ENCODE peak calls at places on chromosomes 16 and 17, in six cellular contexts. N, R, P, M, E and Y are unnamed samples.

GRCh38 chr16:19601083-19601976 is 45.8 kb downstream of the VPS35L start:
- DNase-seq in N (peak; percentile 64), R (no peak), P (peak; percentile 46), M (peak; percentile 64), E (peak; percentile 36), Y (no peak)

GRCh38 chr17:43674394-43674793 is 12.7 kb upstream of the MEOX1 start:
- DNase-seq in N (no peak), R (no peak), P (no peak), M (no peak), E (no peak), Y (no peak)

GRCh38 chr16:79843145-79843544 is 242.6 kb upstream of the MAF start:
- DNase-seq in N (no peak), R (no peak), P (no peak), M (no peak), E (no peak), Y (no peak)

GRCh38 chr17:58960068-58960467 is 146.6 kb downstream of the TRIM37 start:
- DNase-seq in N (no peak), R (peak; percentile 78), P (no peak), M (peak; percentile 70), E (peak; percentile 63), Y (peak; percentile 74)

GRCh38 chr17:7046127-7046724 is 2.3 kb upstream of the SLC16A11 start:
- DNase-seq in N (peak; percentile 54), R (no peak), P (no peak), M (peak; percentile 27), E (peak; percentile 71), Y (peak; percentile 84)

GRCh38 chr17:51692917-51693316 is 432.6 kb downstream of the UTP18 start:
- DNase-seq in N (peak; percentile 9), R (no peak), P (no peak), M (no peak), E (no peak), Y (no peak)

GRCh38 chr16:57760357-57761160 is 25.0 kb downstream of the KATNB1 start:
- DNase-seq in N (no peak), R (no peak), P (no peak), M (no peak), E (no peak), Y (no peak)

GRCh38 chr17:4949321-4950074 is 1.2 kb upstream of the PFN1 start:
- DNase-seq in N (peak; percentile 88), R (peak; percentile 59), P (peak; percentile 28), M (peak; percentile 80), E (peak; percentile 41), Y (peak; percentile 83)

GRCh38 chr17:45430738-45431530 is 1.7 kb downstream of the ARHGAP27 start:
- DNase-seq in N (peak; percentile 48), R (no peak), P (no peak), M (peak; percentile 54), E (no peak), Y (no peak)

GRCh38 chr17:74135391-74136167 is 67.9 kb upstream of the RPL38 start:
- DNase-seq in N (no peak), R (no peak), P (no peak), M (no peak), E (no peak), Y (no peak)

GRCh38 chr17:17792143-17792550 is 44.6 kb downstream of the SREBF1 start:
- DNase-seq in N (no peak), R (no peak), P (no peak), M (no peak), E (no peak), Y (no peak)

GRCh38 chr17:66781135-66781534 is 53.8 kb upstream of the CACNG5 start:
- DNase-seq in N (no peak), R (no peak), P (no peak), M (no peak), E (no peak), Y (no peak)

GRCh38 chr17:33277436-33278100 is 15.5 kb downstream of the ASIC2 start:
- DNase-seq in N (peak; percentile 72), R (peak; percentile 77), P (no peak), M (peak; percentile 51), E (no peak), Y (no peak)

GRCh38 chr16:83806036-83806435 is 1.7 kb upstream of the HSBP1 start:
- DNase-seq in N (no peak), R (no peak), P (no peak), M (no peak), E (no peak), Y (no peak)

GRCh38 chr16:31350275-31351005 is 4.5 kb upstream of the ITGAX start:
- DNase-seq in N (no peak), R (no peak), P (no peak), M (no peak), E (no peak), Y (no peak)

GRCh38 chr17:7307686-7308624 is 527 bp downstream of the EIF5A start:
- DNase-seq in N (peak; percentile 55), R (no peak), P (peak; percentile 65), M (peak; percentile 79), E (no peak), Y (peak; percentile 27)

GRCh38 chr17:72392056-72393010 is 271.5 kb downstream of the SOX9 start:
- DNase-seq in N (no peak), R (peak; percentile 75), P (no peak), M (peak; percentile 89), E (no peak), Y (no peak)

GRCh38 chr16:7397901-7398300 is 65.3 kb downstream of the RBFOX1 start:
- DNase-seq in N (no peak), R (peak; percentile 21), P (no peak), M (peak; percentile 5), E (no peak), Y (no peak)

GRCh38 chr17:38606646-38607611 is 1.2 kb upstream of the SRCIN1 start:
- DNase-seq in N (no peak), R (no peak), P (no peak), M (no peak), E (no peak), Y (no peak)

GRCh38 chr16:25747160-25747758 is 55.5 kb downstream of the HS3ST4 start:
- DNase-seq in N (peak; percentile 71), R (no peak), P (peak; percentile 15), M (peak; percentile 6), E (no peak), Y (no peak)

GRCh38 chr16:25823891-25824290 is 132.1 kb downstream of the HS3ST4 start:
- DNase-seq in N (no peak), R (no peak), P (no peak), M (peak; percentile 37), E (no peak), Y (no peak)

DNA sequence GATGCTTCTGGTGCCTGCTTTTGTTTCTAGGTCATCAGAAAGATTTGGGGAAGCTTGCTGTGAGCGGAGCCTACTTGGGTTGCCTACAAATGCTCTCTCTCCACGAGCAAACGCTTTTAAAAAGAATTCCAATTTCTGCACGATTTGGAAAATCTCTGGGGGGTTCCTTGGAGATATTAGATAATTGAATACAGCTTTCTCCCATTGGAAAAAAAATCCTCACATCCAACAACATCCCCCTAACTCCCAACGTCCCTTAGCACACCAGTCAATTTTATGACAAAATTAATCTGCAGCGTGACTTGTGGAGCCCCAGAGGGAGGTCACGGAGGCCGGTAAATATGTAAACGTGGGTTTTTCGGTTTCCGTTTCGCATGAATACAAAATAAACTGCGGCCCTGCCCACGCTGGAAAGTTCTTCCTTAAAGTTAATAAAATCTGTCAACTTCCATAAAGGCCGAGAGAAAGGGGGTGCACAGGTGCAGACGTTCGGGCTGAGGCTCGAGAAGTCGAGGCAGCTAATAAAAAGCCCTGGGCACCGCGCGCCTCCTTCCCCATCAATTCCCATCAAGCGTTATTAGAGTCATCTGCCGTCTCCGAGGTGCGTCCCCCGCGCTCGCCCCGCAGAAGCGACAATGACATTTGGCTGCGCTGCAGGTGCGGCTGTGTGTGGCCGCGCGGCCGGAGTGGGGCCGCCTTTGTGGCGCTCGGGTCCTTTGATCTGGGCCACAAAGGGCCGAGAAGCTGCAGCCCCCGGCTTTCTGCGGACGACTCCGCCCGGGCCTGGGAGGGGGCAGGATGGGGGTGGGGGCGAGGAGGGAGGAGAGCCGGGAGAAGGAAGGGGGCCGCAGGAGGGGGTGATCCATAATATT is 37.6 kb downstream of the SALL1 start:
- DNase-seq in N (peak; percentile 87), R (no peak), P (no peak), M (no peak), E (no peak), Y (no peak)
- TF ChIP-seq EZH2 in N (no peak), R (peak; percentile 67), P (no peak), M (peak; percentile 54), E (no peak), Y (peak; percentile 38)

GRCh38 chr17:50511058-50511457 is 2.8 kb downstream of the MYCBPAP start:
- DNase-seq in N (no peak), R (no peak), P (no peak), M (peak; percentile 42), E (no peak), Y (no peak)
- H3K9ac ChIP-seq in N (no peak overlapping the region), R (no peak overlapping the region), P (no peak overlapping the region), M (no peak overlapping the region), E (no peak overlapping the region), Y (no peak overlapping the region)

DNA sequence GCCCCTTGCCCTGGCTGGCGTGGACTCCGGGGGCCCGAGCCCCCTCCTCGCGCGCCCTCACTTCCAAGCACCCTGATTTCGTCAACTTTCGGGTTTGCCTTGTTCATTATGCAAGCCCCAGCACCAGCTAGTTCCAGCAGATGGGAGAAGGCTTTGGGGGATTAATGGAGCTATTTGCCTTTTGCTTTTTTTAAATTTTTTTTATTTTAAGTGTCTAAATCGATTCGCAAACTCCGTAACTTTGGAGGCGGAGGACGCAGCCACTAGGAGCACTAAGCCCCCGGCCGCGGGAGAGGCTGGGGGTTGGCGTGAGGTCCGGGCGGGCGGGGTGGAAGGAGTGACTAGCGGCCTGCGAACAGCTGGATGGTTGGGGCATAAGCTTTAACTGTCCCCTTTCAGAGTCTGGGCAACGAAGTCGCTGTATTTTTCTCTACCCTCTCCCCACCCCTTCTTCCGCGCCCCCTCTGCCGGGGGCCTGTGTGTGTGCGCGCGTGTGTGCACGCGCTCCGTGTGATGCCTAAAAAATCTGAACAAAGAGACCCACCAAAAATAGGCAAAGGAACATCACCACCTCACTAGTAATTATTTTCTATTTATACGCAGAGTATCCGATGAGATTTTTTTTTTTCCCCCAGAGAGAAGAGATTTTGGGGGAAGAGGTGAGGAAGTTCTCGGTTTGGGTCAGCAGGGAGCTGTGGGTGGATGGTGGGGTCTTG is 2.1 kb downstream of the SHISA9 start:
- DNase-seq in N (peak; percentile 79), R (no peak), P (no peak), M (no peak), E (no peak), Y (no peak)
- TF ChIP-seq EZH2 in N (no peak), R (no peak), P (no peak), M (peak; percentile 22), E (no peak), Y (no peak)

DNA sequence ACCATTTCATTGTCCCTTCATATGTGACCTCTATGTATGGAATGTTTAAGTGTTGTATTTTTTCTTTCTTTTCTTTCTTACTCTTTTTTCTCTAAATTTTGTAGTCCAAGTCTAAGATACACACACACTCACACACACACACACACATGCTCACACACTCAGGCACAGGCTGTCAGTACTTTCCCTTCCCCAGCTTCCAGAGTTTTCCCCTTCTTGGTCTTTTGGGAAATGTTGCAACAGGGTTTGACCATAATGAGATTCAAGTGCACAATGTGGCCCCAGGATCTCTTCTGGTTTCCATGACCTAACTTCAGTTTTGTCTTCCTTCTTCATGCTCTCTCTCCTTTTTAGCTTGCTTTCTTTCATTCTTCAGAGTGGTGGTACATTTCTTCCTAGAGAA is 289.8 kb upstream of the FOXF1 start:
- DNase-seq in N (no peak), R (peak; percentile 19), P (no peak), M (no peak), E (no peak), Y (no peak)
- H3K9ac ChIP-seq in N (no peak overlapping the region), R (no peak overlapping the region), P (no peak overlapping the region), M (no peak overlapping the region), E (no peak overlapping the region), Y (no peak overlapping the region)

GRCh38 chr17:42039794-42040763 is 10.3 kb downstream of the C17orf113 start:
- DNase-seq in N (no peak), R (no peak), P (no peak), M (no peak), E (no peak), Y (no peak)
- TF ChIP-seq EZH2 in N (no peak), R (no peak), P (no peak), M (no peak), E (no peak), Y (no peak)